ENCODE peak calls at places on chromosomes 13 and 19, in four cellular contexts. L is HepG2, X is A549, W is K562. A is an unnamed sample.

GRCh38 chr19:355134-355533 is 10.5 kb upstream of the MIER2 start:
- DNase-seq in L (no peak), W (no peak), X (no peak), A (no peak)

GRCh38 chr19:44277331-44277730 is 17.6 kb downstream of the ZNF233 start:
- DNase-seq in L (no peak), W (no peak), X (no peak), A (no peak)

GRCh38 chr19:43780706-43781525 is at the start of gene KCNN4:
- DNase-seq in W (peak; percentile 67), X (peak; percentile 84), L (no peak), A (no peak)

GRCh38 chr13:110382830-110383229 is 75.7 kb downstream of the COL4A2 start:
- DNase-seq in X (no peak), W (no peak), L (no peak), A (no peak)

GRCh38 chr13:75222031-75222430 is 259.9 kb downstream of the TBC1D4 start:
- DNase-seq in W (no peak), L (no peak), X (no peak), A (no peak)

GRCh38 chr13:98710521-98710920 is 42.0 kb downstream of the SLC15A1 start:
- DNase-seq in W (no peak), L (no peak), X (no peak), A (no peak)

GRCh38 chr13:37138169-37138568 is 32.7 kb upstream of the CSNK1A1L start:
- DNase-seq in X (peak; percentile 4), L (peak; percentile 19), W (peak; percentile 9), A (peak; percentile 12)

GRCh38 chr19:49272204-49272603 is 52.8 kb downstream of the SLC6A16 start:
- DNase-seq in W (no peak), X (peak; percentile 44), L (no peak), A (no peak)

GRCh38 chr19:54739587-54740497 is 1.5 kb downstream of the KIR2DL3 start:
- DNase-seq in L (no peak), W (no peak), X (no peak), A (no peak)

GRCh38 chr19:46073268-46073922 is 32.6 kb upstream of the IGFL4 start:
- DNase-seq in X (no peak), W (no peak), L (no peak), A (no peak)

GRCh38 chr13:19958119-19959111 is at the start of gene ZMYM2:
- DNase-seq in W (peak; percentile 94), X (peak; percentile 94), L (peak; percentile 86), A (peak; percentile 99)

GRCh38 chr13:76210262-76210661 is 574.1 kb downstream of the LMO7 start:
- DNase-seq in W (no peak), L (no peak), X (no peak), A (no peak)

GRCh38 chr19:19460258-19460731 is 54.8 kb downstream of the GATAD2A start:
- DNase-seq in W (no peak), X (no peak), L (no peak), A (no peak)

GRCh38 chr13:97535619-97536018 is 101.7 kb downstream of the RAP2A start:
- DNase-seq in L (no peak), X (no peak), W (no peak), A (no peak)

GRCh38 chr19:53989600-53990533 is 1.6 kb upstream of the CACNG6 start:
- DNase-seq in L (no peak), X (peak; percentile 93), W (no peak), A (no peak)

GRCh38 chr13:112962396-112962795 is 6.6 kb upstream of the MCF2L start:
- DNase-seq in L (no peak), X (no peak), W (no peak), A (no peak)

GRCh38 chr19:40960062-40960685 is 30.9 kb upstream of the CYP2B6 start:
- DNase-seq in W (no peak), L (no peak), X (no peak), A (no peak)

GRCh38 chr19:40960780-40961179 is 30.3 kb upstream of the CYP2B6 start:
- DNase-seq in L (no peak), X (no peak), W (no peak), A (no peak)

GRCh38 chr19:40959338-40959737 is 31.7 kb upstream of the CYP2B6 start:
- DNase-seq in X (no peak), W (no peak), L (no peak), A (no peak)

GRCh38 chr19:40962460-40962961 is 28.6 kb upstream of the CYP2B6 start:
- DNase-seq in W (no peak), X (peak; percentile 82), L (peak; percentile 55), A (no peak)
- TF ChIP-seq HMGXB4 in W (no peak), X (no peak), L (no peak), A (no peak)

GRCh38 chr13:53250977-53251376 is 222.4 kb downstream of the OLFM4 start:
- DNase-seq in X (no peak), W (no peak), L (no peak), A (no peak)
- TF ChIP-seq JUN in X (no peak), W (no peak), L (no peak), A (no peak)

DNA sequence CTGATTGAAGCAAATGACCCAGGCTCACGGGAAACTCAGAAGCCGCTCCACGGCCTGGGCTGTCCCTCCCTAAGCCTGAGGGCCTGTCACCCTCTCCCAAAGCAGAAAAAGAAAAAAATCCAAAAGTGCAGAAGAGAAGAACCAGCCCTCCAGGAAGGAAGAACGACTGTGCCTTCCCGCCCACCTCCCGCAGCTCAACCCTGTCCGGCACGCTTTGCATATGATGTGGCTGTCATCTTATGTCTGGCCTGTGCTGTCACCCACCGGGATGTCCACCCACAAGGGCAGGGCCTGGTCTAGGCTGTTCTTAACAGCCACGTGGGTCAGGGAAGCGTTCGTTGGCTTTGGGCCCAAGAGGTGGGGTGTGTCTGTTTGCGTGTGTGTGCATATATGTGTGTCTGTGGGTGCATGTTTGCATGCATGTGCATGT is 13.7 kb downstream of the ZBTB7A start:
- DNase-seq in L (peak; percentile 36), W (no peak), X (peak; percentile 63), A (no peak)
- TF ChIP-seq HMGXB4 in L (no peak), W (no peak), X (no peak), A (no peak)

GRCh38 chr13:106466691-106467405 is 68.6 kb downstream of the EFNB2 start:
- DNase-seq in L (no peak), W (no peak), X (no peak), A (no peak)

GRCh38 chr13:106467406-106468122 is 67.9 kb downstream of the EFNB2 start:
- DNase-seq in X (no peak), L (no peak), W (no peak), A (no peak)

GRCh38 chr13:106468948-106469590 is 66.4 kb downstream of the EFNB2 start:
- DNase-seq in W (no peak), L (no peak), X (no peak), A (no peak)

GRCh38 chr13:106468207-106468606 is 67.3 kb downstream of the EFNB2 start:
- DNase-seq in X (no peak), L (no peak), W (no peak), A (no peak)

DNA sequence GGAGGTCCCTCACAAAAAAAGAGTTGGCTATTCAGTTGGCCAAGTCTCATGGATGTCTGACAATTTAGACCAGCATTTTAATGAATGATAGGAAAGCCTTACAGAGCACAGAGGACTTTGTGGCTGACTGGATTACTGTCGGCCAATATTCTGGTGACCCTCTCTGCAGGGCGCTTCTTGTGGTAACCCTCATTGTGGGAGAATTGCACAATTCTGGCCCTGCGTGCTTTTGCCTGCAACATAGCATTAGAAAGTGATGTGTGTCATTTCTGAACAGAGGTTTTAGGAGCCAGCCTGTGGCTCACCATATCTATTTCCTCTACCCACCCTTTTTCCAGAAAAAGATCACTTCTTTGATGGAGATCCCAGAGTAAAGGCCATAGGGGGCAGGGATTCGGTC is 71.4 kb downstream of the EFNB2 start:
- DNase-seq in X (no peak), W (no peak), L (no peak), A (no peak)
- TF ChIP-seq JUN in X (no peak), W (no peak), L (no peak), A (no peak)

DNA sequence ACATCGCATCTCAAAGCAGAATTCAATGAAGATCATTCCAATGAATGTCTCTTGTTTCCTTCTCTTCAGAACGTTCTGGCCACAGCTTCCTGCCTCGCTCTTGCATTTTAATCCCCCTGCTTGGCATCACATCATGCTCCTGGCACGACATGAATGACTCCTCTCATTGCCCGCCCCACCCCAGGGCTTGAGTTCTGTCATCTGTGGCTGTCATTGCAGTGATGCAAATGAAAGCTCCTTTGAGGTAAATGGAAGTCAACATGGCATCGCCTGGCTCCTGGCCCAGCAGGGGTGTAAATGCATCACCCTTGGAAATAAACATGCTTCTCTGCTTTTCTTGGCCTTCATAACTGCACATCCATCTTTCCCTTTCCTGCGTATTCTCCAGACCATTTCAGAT is 48.6 kb downstream of the SCEL start:
- DNase-seq in X (no peak), W (no peak), L (no peak), A (no peak)
- TF ChIP-seq HMGXB4 in X (no peak), W (no peak), L (no peak), A (no peak)

DNA sequence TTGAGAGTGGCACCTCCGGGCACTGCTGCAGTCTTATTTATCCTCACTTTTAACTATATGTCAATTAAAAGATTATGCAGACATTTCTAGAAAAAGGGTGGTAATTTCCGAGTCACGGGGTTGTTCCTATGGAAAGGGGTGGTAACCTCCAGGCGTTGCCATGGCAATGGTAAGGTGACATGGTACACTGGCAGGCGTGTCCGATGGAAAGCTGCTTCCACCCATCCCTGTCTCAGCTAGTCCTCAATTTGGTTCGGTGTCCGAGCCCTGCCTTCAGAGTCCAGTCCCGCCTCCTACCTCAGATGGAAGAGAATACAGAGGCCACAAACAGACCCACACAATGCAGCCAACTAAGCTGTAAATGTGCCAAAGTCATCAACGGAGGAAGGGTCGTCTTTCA is 72.6 kb upstream of the C13orf46 start:
- DNase-seq in W (no peak), L (no peak), X (no peak), A (no peak)
- TF ChIP-seq JUN in W (no peak), L (no peak), X (no peak), A (no peak)